ENCODE peak calls at places on chromosomes 12 and 14, in eight cellular contexts. One of them, this sample, is unnamed.

GRCh38 chr12:68871899-68872298 is 61.1 kb downstream of the CPM start:
- DNase-seq in LoVo: no peak
- DNase-seq in stimulated activated CD4-positive, alpha-beta T cell treated with anti-CD3 and anti-CD28 coated beads, Interleukin-1b, Interleukin-23, amount 100 ng/mL, for 24 hours: peak
- DNase-seq in substantia nigra: no peak
- DNase-seq in activated effector memory CD4-positive, alpha-beta T cell treated with anti-CD3 and anti-CD28 coated beads, Interleukin-2, amount 50 U/mL, for 16 hours: no peak
- DNase-seq in ACHN: peak
- DNase-seq in retina: no peak
- DNase-seq in activated T-cell treated with anti-CD3 and anti-CD28 coated beads for 1 hour: no peak
- DNase-seq in this sample: no peak

GRCh38 chr14:103846569-103847438 is 571 bp downstream of the PPP1R13B start:
- DNase-seq in LoVo: no peak
- DNase-seq in stimulated activated CD4-positive, alpha-beta T cell treated with anti-CD3 and anti-CD28 coated beads, Interleukin-1b, Interleukin-23, amount 100 ng/mL, for 24 hours: no peak
- DNase-seq in substantia nigra: no peak
- DNase-seq in activated effector memory CD4-positive, alpha-beta T cell treated with anti-CD3 and anti-CD28 coated beads, Interleukin-2, amount 50 U/mL, for 16 hours: peak
- DNase-seq in ACHN: peak
- DNase-seq in retina: peak
- DNase-seq in activated T-cell treated with anti-CD3 and anti-CD28 coated beads for 1 hour: no peak
- DNase-seq in this sample: peak

GRCh38 chr12:110301065-110301806 is 20.2 kb downstream of the ATP2A2 start:
- DNase-seq in LoVo: no peak
- DNase-seq in stimulated activated CD4-positive, alpha-beta T cell treated with anti-CD3 and anti-CD28 coated beads, Interleukin-1b, Interleukin-23, amount 100 ng/mL, for 24 hours: no peak
- DNase-seq in substantia nigra: no peak
- DNase-seq in activated effector memory CD4-positive, alpha-beta T cell treated with anti-CD3 and anti-CD28 coated beads, Interleukin-2, amount 50 U/mL, for 16 hours: peak
- DNase-seq in ACHN: no peak
- DNase-seq in retina: no peak
- DNase-seq in activated T-cell treated with anti-CD3 and anti-CD28 coated beads for 1 hour: no peak
- DNase-seq in this sample: no peak

GRCh38 chr12:52946797-52947547 is 1.9 kb upstream of the KRT18 start:
- DNase-seq in LoVo: peak
- DNase-seq in stimulated activated CD4-positive, alpha-beta T cell treated with anti-CD3 and anti-CD28 coated beads, Interleukin-1b, Interleukin-23, amount 100 ng/mL, for 24 hours: no peak
- DNase-seq in substantia nigra: no peak
- DNase-seq in activated effector memory CD4-positive, alpha-beta T cell treated with anti-CD3 and anti-CD28 coated beads, Interleukin-2, amount 50 U/mL, for 16 hours: no peak
- DNase-seq in ACHN: no peak
- DNase-seq in retina: no peak
- DNase-seq in activated T-cell treated with anti-CD3 and anti-CD28 coated beads for 1 hour: no peak
- DNase-seq in this sample: no peak

GRCh38 chr14:51424569-51425251 is 184.7 kb downstream of the TMX1 start:
- DNase-seq in LoVo: no peak
- DNase-seq in stimulated activated CD4-positive, alpha-beta T cell treated with anti-CD3 and anti-CD28 coated beads, Interleukin-1b, Interleukin-23, amount 100 ng/mL, for 24 hours: no peak
- DNase-seq in substantia nigra: no peak
- DNase-seq in activated effector memory CD4-positive, alpha-beta T cell treated with anti-CD3 and anti-CD28 coated beads, Interleukin-2, amount 50 U/mL, for 16 hours: no peak
- DNase-seq in ACHN: no peak
- DNase-seq in retina: peak
- DNase-seq in activated T-cell treated with anti-CD3 and anti-CD28 coated beads for 1 hour: no peak
- DNase-seq in this sample: no peak

GRCh38 chr14:69069020-69069421 is 83.9 kb downstream of the DCAF5 start:
- DNase-seq in LoVo: no peak
- DNase-seq in stimulated activated CD4-positive, alpha-beta T cell treated with anti-CD3 and anti-CD28 coated beads, Interleukin-1b, Interleukin-23, amount 100 ng/mL, for 24 hours: no peak
- DNase-seq in substantia nigra: no peak
- DNase-seq in activated effector memory CD4-positive, alpha-beta T cell treated with anti-CD3 and anti-CD28 coated beads, Interleukin-2, amount 50 U/mL, for 16 hours: no peak
- DNase-seq in ACHN: peak
- DNase-seq in retina: no peak
- DNase-seq in activated T-cell treated with anti-CD3 and anti-CD28 coated beads for 1 hour: no peak
- DNase-seq in this sample: peak

GRCh38 chr14:91271639-91272038 is 27.1 kb upstream of the GPR68 start:
- DNase-seq in LoVo: no peak
- DNase-seq in stimulated activated CD4-positive, alpha-beta T cell treated with anti-CD3 and anti-CD28 coated beads, Interleukin-1b, Interleukin-23, amount 100 ng/mL, for 24 hours: no peak
- DNase-seq in substantia nigra: no peak
- DNase-seq in activated effector memory CD4-positive, alpha-beta T cell treated with anti-CD3 and anti-CD28 coated beads, Interleukin-2, amount 50 U/mL, for 16 hours: no peak
- DNase-seq in ACHN: no peak
- DNase-seq in retina: no peak
- DNase-seq in activated T-cell treated with anti-CD3 and anti-CD28 coated beads for 1 hour: no peak
- DNase-seq in this sample: no peak

GRCh38 chr12:108568653-108569154 is 6.3 kb downstream of the ISCU start:
- DNase-seq in LoVo: no peak
- DNase-seq in stimulated activated CD4-positive, alpha-beta T cell treated with anti-CD3 and anti-CD28 coated beads, Interleukin-1b, Interleukin-23, amount 100 ng/mL, for 24 hours: peak
- DNase-seq in substantia nigra: no peak
- DNase-seq in activated effector memory CD4-positive, alpha-beta T cell treated with anti-CD3 and anti-CD28 coated beads, Interleukin-2, amount 50 U/mL, for 16 hours: peak
- DNase-seq in ACHN: no peak
- DNase-seq in retina: no peak
- DNase-seq in activated T-cell treated with anti-CD3 and anti-CD28 coated beads for 1 hour: peak
- DNase-seq in this sample: no peak

GRCh38 chr14:50812856-50813543 is 18.0 kb downstream of the NIN start:
- DNase-seq in LoVo: no peak
- DNase-seq in stimulated activated CD4-positive, alpha-beta T cell treated with anti-CD3 and anti-CD28 coated beads, Interleukin-1b, Interleukin-23, amount 100 ng/mL, for 24 hours: no peak
- DNase-seq in substantia nigra: no peak
- DNase-seq in activated effector memory CD4-positive, alpha-beta T cell treated with anti-CD3 and anti-CD28 coated beads, Interleukin-2, amount 50 U/mL, for 16 hours: no peak
- DNase-seq in ACHN: no peak
- DNase-seq in retina: no peak
- DNase-seq in activated T-cell treated with anti-CD3 and anti-CD28 coated beads for 1 hour: no peak
- DNase-seq in this sample: no peak

GRCh38 chr12:89709994-89710872 is 1.6 kb upstream of the ATP2B1 start:
- DNase-seq in LoVo: peak
- DNase-seq in stimulated activated CD4-positive, alpha-beta T cell treated with anti-CD3 and anti-CD28 coated beads, Interleukin-1b, Interleukin-23, amount 100 ng/mL, for 24 hours: peak
- DNase-seq in substantia nigra: peak
- DNase-seq in activated effector memory CD4-positive, alpha-beta T cell treated with anti-CD3 and anti-CD28 coated beads, Interleukin-2, amount 50 U/mL, for 16 hours: peak
- DNase-seq in ACHN: no peak
- DNase-seq in retina: peak
- DNase-seq in activated T-cell treated with anti-CD3 and anti-CD28 coated beads for 1 hour: peak
- DNase-seq in this sample: no peak

GRCh38 chr12:109331546-109331945 is 16.2 kb upstream of the MYO1H start:
- DNase-seq in LoVo: no peak
- DNase-seq in stimulated activated CD4-positive, alpha-beta T cell treated with anti-CD3 and anti-CD28 coated beads, Interleukin-1b, Interleukin-23, amount 100 ng/mL, for 24 hours: no peak
- DNase-seq in substantia nigra: no peak
- DNase-seq in activated effector memory CD4-positive, alpha-beta T cell treated with anti-CD3 and anti-CD28 coated beads, Interleukin-2, amount 50 U/mL, for 16 hours: no peak
- DNase-seq in ACHN: no peak
- DNase-seq in retina: peak
- DNase-seq in activated T-cell treated with anti-CD3 and anti-CD28 coated beads for 1 hour: no peak
- DNase-seq in this sample: no peak

This sample was measured in kidney glomerular epithelial cell.